ENCODE peak calls at places on chromosomes 6 and 20, in ten cellular contexts. L is hepatic stellate cell; T is stimulated activated CD8-positive, alpha-beta memory T cell treated with anti-CD3 and anti-CD28 coated beads, Interleukin-2, amount 100 ng/mL, for 1 hour; K is mucosa of gallbladder; S is tibial artery; E is NCI-H2029; J is epithelial cell of esophagus; U is NCI-H774; Z is iris pigment epithelial cell; W is GM04503. I is an unnamed sample.

GRCh38 chr6:35511183-35511941 is 1.3 kb downstream of the TULP1 start:
- DNase-seq in K (no peak), S (no peak), T (no peak), Z (no peak), L (no peak), E (no peak), U (no peak), W (no peak), J (no peak), I (no peak)

GRCh38 chr6:110398778-110399177 is 16.6 kb downstream of the DDO start:
- DNase-seq in E (no peak), K (no peak), L (peak; percentile 69), Z (peak; percentile 60), J (peak; percentile 11), W (no peak), T (no peak), S (no peak), U (no peak), I (no peak)

GRCh38 chr6:25713802-25714201 is 40.7 kb upstream of the SLC17A4 start:
- DNase-seq in L (no peak), U (no peak), K (no peak), W (no peak), S (no peak), T (no peak), E (no peak), Z (peak; percentile 4), J (no peak), I (no peak)

GRCh38 chr20:61449057-61449456 is 197.0 kb downstream of the CDH4 start:
- DNase-seq in U (no peak), E (no peak), Z (no peak), S (no peak), K (no peak), T (no peak), J (no peak), W (no peak), L (no peak), I (no peak)

GRCh38 chr20:1648101-1648500 is 9.5 kb downstream of the SIRPG start:
- DNase-seq in L (no peak), E (no peak), T (no peak), U (no peak), S (no peak), Z (no peak), W (no peak), K (no peak), J (no peak), I (no peak)

GRCh38 chr6:3517350-3517749 is 60.5 kb upstream of the SLC22A23 start:
- DNase-seq in Z (peak; percentile 95), T (no peak), L (peak; percentile 78), U (no peak), E (no peak), S (no peak), K (no peak), J (peak; percentile 97), W (peak; percentile 91), I (no peak)

GRCh38 chr20:46013826-46014516 is 5.3 kb downstream of the MMP9 start:
- DNase-seq in U (peak; percentile 84), J (peak; percentile 68), K (peak; percentile 33), W (no peak), E (peak; percentile 60), Z (peak; percentile 33), S (no peak), L (peak; percentile 57), T (no peak), I (no peak)

GRCh38 chr20:44618318-44618731 is 33.2 kb downstream of the ADA start:
- DNase-seq in K (no peak), E (no peak), J (no peak), U (no peak), S (no peak), W (no peak), T (no peak), Z (no peak), L (no peak), I (no peak)

GRCh38 chr6:48844696-48845095 is 618.4 kb downstream of the MMUT start:
- DNase-seq in U (no peak), W (no peak), J (peak; percentile 2), E (no peak), T (no peak), L (no peak), S (no peak), K (no peak), Z (no peak), I (no peak)

GRCh38 chr6:4459032-4459431 is 317.2 kb upstream of the CDYL start:
- DNase-seq in S (no peak), E (peak; percentile 48), U (no peak), Z (peak; percentile 89), J (peak; percentile 91), L (peak; percentile 43), K (no peak), T (no peak), W (peak; percentile 52), I (no peak)

GRCh38 chr6:81609736-81610135 is 142.7 kb downstream of the TENT5A start:
- DNase-seq in K (no peak), W (no peak), E (no peak), T (no peak), S (no peak), J (no peak), L (no peak), U (no peak), Z (no peak), I (no peak)

GRCh38 chr6:24859608-24860007 is 60.9 kb upstream of the ARMH2 start:
- DNase-seq in J (peak; percentile 63), S (no peak), E (no peak), L (no peak), T (no peak), U (no peak), Z (no peak), W (no peak), K (no peak), I (no peak)

GRCh38 chr6:117861545-117861944 is 45.5 kb upstream of the SLC35F1 start:
- DNase-seq in U (no peak), Z (no peak), L (no peak), W (no peak), E (no peak), K (no peak), S (no peak), J (no peak), T (no peak), I (no peak)

GRCh38 chr6:11700118-11700718 is 78.4 kb downstream of the ADTRP start:
- DNase-seq in Z (peak; percentile 62), W (no peak), J (peak; percentile 70), U (peak; percentile 14), T (no peak), E (peak; percentile 80), S (no peak), L (peak; percentile 29), K (no peak), I (no peak)

GRCh38 chr20:25553819-25554296 is 31.5 kb downstream of the NINL start:
- DNase-seq in K (peak; percentile 29), U (no peak), W (no peak), Z (peak; percentile 87), J (no peak), S (no peak), L (no peak), E (peak; percentile 45), T (no peak), I (no peak)

GRCh38 chr6:6728169-6728941 is 139.8 kb downstream of the LY86 start:
- DNase-seq in Z (no peak), J (no peak), U (no peak), S (no peak), L (no peak), E (no peak), K (no peak), T (no peak), W (no peak), I (no peak)

GRCh38 chr6:41367700-41368099 is 32.3 kb downstream of the NCR2 start:
- DNase-seq in K (peak; percentile 48), L (peak; percentile 63), T (no peak), S (no peak), Z (peak; percentile 58), W (no peak), E (peak; percentile 61), U (peak; percentile 39), J (peak; percentile 61), I (no peak)

GRCh38 chr6:28907394-28907793 is 16.4 kb downstream of the TRIM27 start:
- DNase-seq in U (no peak), J (peak; percentile 67), K (no peak), L (peak; percentile 10), Z (peak; percentile 91), T (no peak), S (no peak), W (peak; percentile 33), E (no peak), I (no peak)

I was measured in GM12878.